ENCODE peak calls at places on chromosome 6, in four cellular contexts. G is SK-N-SH, A is GM23338, P is GM12878. Y is an unnamed sample.

GRCh38 chr6:158911746-158912158 is 88.2 kb downstream of the RSPH3 start:
- DNase-seq in P (peak; percentile 30), G (no peak), A (no peak), Y (no peak)

GRCh38 chr6:42449917-42450313 is 1.8 kb downstream of the TRERF1 start:
- DNase-seq in A (peak; percentile 63), G (no peak), P (no peak), Y (peak; percentile 32)

GRCh38 chr6:84263557-84263956 is 36.1 kb upstream of the CEP162 start:
- DNase-seq in G (no peak), A (peak; percentile 53), P (no peak), Y (no peak)

GRCh38 chr6:166726193-166726592 is 99.1 kb upstream of the RPS6KA2 start:
- DNase-seq in A (no peak), G (no peak), P (no peak), Y (no peak)

GRCh38 chr6:148396926-148397325 is 54.3 kb downstream of the SASH1 start:
- DNase-seq in P (no peak), A (no peak), G (no peak), Y (no peak)

GRCh38 chr6:79010422-79010821 is 67.6 kb downstream of the PHIP start:
- DNase-seq in A (no peak), G (no peak), P (no peak), Y (no peak)

GRCh38 chr6:45921703-45922270 is 93.9 kb downstream of the CLIC5 start:
- DNase-seq in P (no peak), A (no peak), G (no peak), Y (no peak)

GRCh38 chr6:94953867-94954631 is 623.3 kb upstream of the MANEA start:
- DNase-seq in P (peak; percentile 1), G (no peak), A (no peak), Y (no peak)

GRCh38 chr6:135170849-135171248 is 10.3 kb upstream of the MYB start:
- DNase-seq in P (no peak), A (no peak), G (no peak), Y (no peak)

GRCh38 chr6:145244712-145245111 is 490.6 kb downstream of the EPM2A start:
- DNase-seq in G (no peak), A (no peak), P (no peak), Y (no peak)

GRCh38 chr6:24931296-24931695 is 4.5 kb downstream of the RIPOR2 start:
- DNase-seq in A (no peak), P (no peak), G (no peak), Y (no peak)

GRCh38 chr6:37354526-37355384 is 972 bp downstream of the RNF8 start:
- DNase-seq in G (peak; percentile 80), A (peak; percentile 50), P (no peak), Y (peak; percentile 17)

GRCh38 chr6:24520929-24521546 is 26.3 kb downstream of the ALDH5A1 start:
- DNase-seq in P (no peak), G (peak; percentile 63), A (peak; percentile 74), Y (no peak)

GRCh38 chr6:39391182-39391581 is 68.7 kb upstream of the KCNK16 start:
- DNase-seq in P (no peak), A (no peak), G (no peak), Y (no peak)

GRCh38 chr6:90219168-90219985 is 77.3 kb downstream of the BACH2 start:
- DNase-seq in G (peak; percentile 64), A (peak; percentile 15), P (no peak), Y (no peak)

GRCh38 chr6:21073318-21073839 is 520.2 kb upstream of the SOX4 start:
- DNase-seq in A (no peak), G (no peak), P (no peak), Y (no peak)

GRCh38 chr6:41668968-41669367 is 30.7 kb downstream of the MDFI start:
- DNase-seq in G (no peak), A (no peak), P (no peak), Y (no peak)

GRCh38 chr6:15551798-15552197 is 111.0 kb downstream of the DTNBP1 start:
- DNase-seq in P (no peak), A (no peak), G (peak; percentile 52), Y (no peak)

GRCh38 chr6:53192590-53193232 is 44.1 kb upstream of the GCM1 start:
- DNase-seq in P (no peak), G (no peak), A (peak; percentile 55), Y (no peak)

GRCh38 chr6:134822920-134823430 is 126.9 kb downstream of the ALDH8A1 start:
- DNase-seq in G (peak; percentile 77), P (peak; percentile 36), A (peak; percentile 96), Y (peak; percentile 68)

GRCh38 chr6:3285049-3285639 is 26.4 kb downstream of the PSMG4 start:
- DNase-seq in P (no peak), A (no peak), G (no peak), Y (no peak)

GRCh38 chr6:3561745-3562144 is 104.9 kb upstream of the SLC22A23 start:
- DNase-seq in P (no peak), A (peak; percentile 70), G (no peak), Y (no peak)

GRCh38 chr6:890201-890600 is 197.3 kb upstream of the EXOC2 start:
- DNase-seq in G (no peak), P (no peak), A (no peak), Y (no peak)

GRCh38 chr6:71733970-71734899 is 152.1 kb upstream of the RIMS1 start:
- DNase-seq in G (no peak), P (no peak), A (no peak), Y (no peak)

GRCh38 chr6:89375427-89375868 is 22.9 kb upstream of the UBE2J1 start:
- DNase-seq in A (peak; percentile 95), G (peak; percentile 60), P (no peak), Y (peak; percentile 96)

GRCh38 chr6:162576009-162576408 is 151.6 kb downstream of the PRKN start:
- DNase-seq in P (no peak), A (no peak), G (no peak), Y (no peak)

GRCh38 chr6:18883851-18884250 is 496.7 kb downstream of the RNF144B start:
- DNase-seq in A (peak; percentile 11), G (no peak), P (no peak), Y (no peak)

DNA sequence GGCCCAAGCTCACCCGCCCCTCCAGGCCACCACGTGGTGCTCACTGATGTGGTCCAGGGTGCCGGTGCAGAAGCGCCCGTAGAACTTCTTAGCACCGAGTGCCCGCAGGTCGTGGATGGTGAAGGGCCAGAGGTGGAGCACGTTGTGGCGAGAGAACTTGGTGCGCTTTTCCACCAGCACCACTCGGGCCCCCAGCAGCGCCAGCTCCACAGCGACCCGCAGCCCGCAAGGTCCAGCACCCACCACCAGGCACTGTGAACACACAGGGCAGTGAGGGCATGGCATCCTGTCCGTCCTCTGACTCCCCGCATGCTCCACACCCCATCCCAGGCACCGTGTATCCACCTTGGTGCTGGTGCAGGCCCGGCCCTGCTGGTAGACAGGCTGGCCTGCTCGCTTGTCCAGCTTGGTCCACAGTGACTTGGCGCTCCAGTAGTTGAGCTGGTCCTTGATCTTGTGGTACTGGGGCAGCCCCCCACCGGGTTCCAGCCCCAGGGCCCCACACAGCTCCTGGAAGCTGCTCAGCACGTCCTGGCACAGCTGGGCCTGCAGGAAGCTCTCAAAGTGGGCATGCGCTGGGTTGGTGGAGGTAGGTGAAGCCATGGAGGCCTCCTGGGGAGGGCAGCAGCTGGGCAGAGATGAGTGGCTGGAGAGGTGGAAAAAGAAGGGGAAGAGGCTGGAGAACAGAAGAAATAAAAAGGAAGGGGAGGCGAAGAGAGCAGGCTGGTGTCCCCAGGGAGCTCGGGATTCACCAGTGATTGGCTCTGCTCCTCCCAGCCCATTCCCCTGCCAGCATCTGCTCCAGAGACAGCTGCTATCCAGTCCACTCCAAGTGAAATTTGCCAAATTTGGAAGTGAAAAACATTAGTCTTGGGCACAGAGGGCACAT is 1.7 kb downstream of the MICAL1 start:
- DNase-seq in A (no peak), P (no peak), G (peak; percentile 66), Y (no peak)
- H3K4me3 ChIP-seq in A (peak overlapping the region; percentile 94), P (peak overlapping the region; percentile 89), G (peak overlapping the region; percentile 97), Y (peak overlapping the region; percentile 76)

GRCh38 chr6:137219664-137220252 is 573 bp upstream of the IFNGR1 start:
- DNase-seq in P (no peak), A (no peak), G (no peak), Y (no peak)

GRCh38 chr6:137216875-137217553 is 2.2 kb downstream of the IFNGR1 start:
- DNase-seq in P (no peak), A (no peak), G (no peak), Y (no peak)

GRCh38 chr6:137218917-137219663 is at the start of gene IFNGR1:
- DNase-seq in G (peak; percentile 95), P (peak; percentile 81), A (peak; percentile 96), Y (peak; percentile 98)

GRCh38 chr6:137217801-137218472 is 1.2 kb downstream of the IFNGR1 start:
- DNase-seq in A (no peak), G (no peak), P (no peak), Y (peak; percentile 91)

GRCh38 chr6:137218473-137218916 is 690 bp downstream of the IFNGR1 start:
- DNase-seq in P (peak; percentile 66), A (peak; percentile 24), G (peak; percentile 35), Y (peak; percentile 81)
- TF ChIP-seq POLR2AphosphoS5 in P (peak; percentile 86), A (no peak), G (no peak), Y (no peak)

DNA sequence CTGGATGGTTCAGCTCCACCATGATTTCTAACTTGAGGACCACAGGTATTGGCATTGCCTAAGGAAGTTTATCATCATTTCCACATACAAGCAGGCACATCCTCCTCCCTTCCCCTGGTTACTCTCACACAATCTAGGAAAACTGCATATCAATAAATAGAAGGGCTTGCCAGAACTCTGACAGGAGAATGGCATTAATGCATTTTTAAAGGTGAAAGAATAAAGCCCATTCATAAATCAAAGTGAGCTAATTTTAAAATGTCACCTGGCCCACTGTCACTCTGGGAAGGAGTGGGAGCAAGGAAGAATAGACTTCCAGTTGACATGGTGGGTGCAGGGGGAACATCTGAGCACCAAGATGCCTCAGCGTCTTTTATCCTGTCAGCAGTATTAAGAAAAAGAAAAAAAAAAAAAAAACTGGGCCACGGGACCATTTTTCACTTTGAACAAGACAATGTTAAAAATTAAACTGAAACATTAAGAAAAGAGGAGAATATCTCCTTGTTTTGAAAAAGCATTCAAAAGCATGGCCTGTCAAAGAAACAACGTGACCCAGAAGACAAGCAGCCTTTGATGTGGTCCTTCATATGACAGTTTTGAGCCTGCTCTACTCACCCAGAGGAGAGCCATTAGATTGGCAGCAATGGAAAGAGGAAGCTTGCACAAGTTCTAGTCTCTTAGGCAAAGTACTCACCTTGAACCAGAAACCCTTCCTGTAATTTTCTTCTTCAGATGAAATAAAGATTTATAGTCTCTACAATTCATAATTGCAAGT is 39.3 kb upstream of the SMLR1 start:
- DNase-seq in G (no peak), P (peak; percentile 17), A (no peak), Y (no peak)
- TF ChIP-seq REST in G (no peak), P (no peak), A (no peak), Y (no peak)

GRCh38 chr6:105178636-105179035 is 1.2 kb downstream of the POPDC3 start:
- DNase-seq in A (no peak), P (no peak), G (no peak), Y (no peak)

GRCh38 chr6:105174512-105174911 is 5.3 kb downstream of the POPDC3 start:
- DNase-seq in A (no peak), P (no peak), G (no peak), Y (no peak)

GRCh38 chr6:105178110-105178509 is 1.7 kb downstream of the POPDC3 start:
- DNase-seq in G (no peak), P (no peak), A (no peak), Y (no peak)

GRCh38 chr6:105179244-105180065 is at the start of gene POPDC3:
- DNase-seq in A (peak; percentile 82), G (peak; percentile 86), P (no peak), Y (no peak)

DNA sequence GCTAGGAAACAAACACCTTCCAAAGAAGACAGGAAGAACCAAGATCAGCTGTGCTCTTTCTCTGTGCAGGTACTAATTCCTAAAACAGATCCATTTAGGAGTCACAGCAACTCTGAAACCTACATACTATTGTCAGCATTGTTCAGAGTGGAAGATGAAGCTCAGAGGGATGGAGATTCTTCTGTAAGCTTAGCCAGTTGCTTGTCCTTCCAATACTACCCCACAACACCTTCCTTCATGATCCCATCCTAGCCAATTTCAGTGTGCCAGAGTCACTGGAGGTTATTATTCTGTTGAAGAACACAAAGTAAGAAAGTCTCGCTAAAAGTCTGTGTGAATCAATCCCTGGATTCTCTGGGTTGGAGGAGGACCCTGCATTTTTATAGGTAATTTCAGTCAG is 2.3 kb downstream of the POPDC3 start:
- DNase-seq in P (no peak), G (no peak), A (no peak), Y (no peak)
- H3K4me3 ChIP-seq in P (no peak overlapping the region), G (no peak overlapping the region), A (no peak overlapping the region), Y (no peak overlapping the region)

Y was measured in HL-60.